ENCODE peak calls at places on chromosomes 16 and 17, in four cellular contexts. N, J, S and Z are unnamed samples.

GRCh38 chr16:27475561-27475960 is 73.6 kb downstream of the IL21R start:
- DNase-seq in N (peak), J (no peak), S (no peak), Z (no peak)

GRCh38 chr17:74117999-74118421 is 85.5 kb upstream of the RPL38 start:
- DNase-seq in N (no peak), J (no peak), S (no peak), Z (no peak)

GRCh38 chr16:15942901-15943690 is 6.3 kb upstream of the ABCC1 start:
- DNase-seq in N (no peak), J (no peak), S (no peak), Z (no peak)

GRCh38 chr17:80101946-80102706 is 745 bp downstream of the GAA start:
- DNase-seq in N (peak), J (peak), S (no peak), Z (no peak)

GRCh38 chr17:63694229-63694973 is 5.5 kb downstream of the LIMD2 start:
- DNase-seq in N (no peak), J (no peak), S (no peak), Z (no peak)

GRCh38 chr16:31149894-31150890 is at the start of gene PRSS36:
- DNase-seq in N (no peak), J (no peak), S (no peak), Z (no peak)

GRCh38 chr17:66255112-66255511 is 25.9 kb upstream of the APOH start:
- DNase-seq in N (peak), J (no peak), S (peak), Z (peak)

GRCh38 chr16:81881228-81881627 is 102.1 kb downstream of the PLCG2 start:
- DNase-seq in N (no peak), J (no peak), S (no peak), Z (no peak)

GRCh38 chr16:87924041-87924851 is 12.1 kb downstream of the CA5A start:
- DNase-seq in N (no peak), J (no peak), S (no peak), Z (peak)

GRCh38 chr17:10261098-10261497 is 62.7 kb upstream of the GAS7 start:
- DNase-seq in N (no peak), J (no peak), S (no peak), Z (no peak)

GRCh38 chr16:80167657-80168056 is 373.1 kb upstream of the DYNLRB2 start:
- DNase-seq in N (no peak), J (no peak), S (no peak), Z (peak)

GRCh38 chr17:30380106-30380420 is 1.3 kb downstream of the CPD start:
- DNase-seq in N (peak), J (no peak), S (no peak), Z (no peak)

GRCh38 chr16:73036074-73036826 is 11.7 kb downstream of the ZFHX3 start:
- DNase-seq in N (no peak), J (no peak), S (no peak), Z (peak)

GRCh38 chr16:85659805-85660511 is 28.8 kb downstream of the GINS2 start:
- DNase-seq in N (peak), J (peak), S (peak), Z (peak)

GRCh38 chr16:85420501-85421337 is 192.4 kb upstream of the GSE1 start:
- DNase-seq in N (peak), J (peak), S (peak), Z (peak)

GRCh38 chr17:31560836-31561235 is 169.4 kb downstream of the RAB11FIP4 start:
- DNase-seq in N (no peak), J (no peak), S (no peak), Z (peak)

GRCh38 chr16:50680907-50681885 is at the start of gene SNX20:
- DNase-seq in N (no peak), J (no peak), S (no peak), Z (no peak)
- H3K4me3 ChIP-seq in N (no peak), J (no peak), S (no peak), Z (no peak)

DNA sequence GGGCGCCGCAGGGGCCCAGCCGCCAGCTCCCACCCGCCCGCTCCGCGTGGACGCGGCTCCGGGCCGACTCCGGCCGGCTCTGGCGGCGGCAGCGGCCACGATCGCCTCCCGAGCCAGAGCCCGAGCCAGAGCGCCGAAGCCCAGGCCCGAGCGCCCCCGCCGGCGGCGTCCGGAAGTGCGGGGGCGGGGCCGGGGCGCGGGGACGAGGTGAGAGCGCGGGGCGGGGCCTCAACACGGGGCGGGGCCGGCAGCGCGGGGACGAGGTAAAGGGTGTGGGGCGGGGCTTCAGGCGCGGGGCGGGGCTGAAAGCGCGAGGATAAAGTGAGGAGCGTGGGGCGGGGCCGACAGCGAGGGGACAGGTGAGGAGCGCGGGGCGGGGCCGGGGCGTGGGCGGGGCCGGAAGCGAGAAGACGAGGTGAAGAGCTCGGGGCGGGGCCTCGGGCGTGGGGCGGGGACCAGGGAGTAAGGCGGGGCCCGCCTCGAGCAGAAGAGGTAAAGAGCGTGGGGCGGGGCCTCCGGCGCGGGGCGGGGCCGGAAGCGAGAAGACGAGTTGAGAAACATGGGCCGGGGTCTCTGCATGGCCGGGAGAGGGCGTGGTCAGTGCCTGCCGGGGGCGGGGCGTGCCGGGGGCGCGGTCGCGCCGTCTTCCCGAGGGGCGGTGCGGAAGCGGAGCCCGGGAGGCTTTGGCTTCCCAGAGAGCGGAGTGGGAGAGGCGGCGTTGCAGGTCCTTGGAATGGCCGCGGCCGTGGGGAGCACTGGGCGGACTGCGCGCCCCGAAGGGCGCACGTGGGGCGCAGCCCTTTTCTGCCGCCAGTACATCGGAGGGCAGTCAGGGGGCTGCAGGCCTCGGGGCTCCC is at the start of gene AXIN1:
- DNase-seq in N (peak), J (peak), S (peak), Z (peak)
- TF ChIP-seq POLR2A in N (peak), J (peak), S (peak), Z (peak)

GRCh38 chr17:19248149-19248922 is 11.2 kb downstream of the EPN2 start:
- DNase-seq in N (no peak), J (no peak), S (no peak), Z (peak)
- H3K27ac ChIP-seq in N (peak), J (peak), S (peak), Z (peak)

DNA sequence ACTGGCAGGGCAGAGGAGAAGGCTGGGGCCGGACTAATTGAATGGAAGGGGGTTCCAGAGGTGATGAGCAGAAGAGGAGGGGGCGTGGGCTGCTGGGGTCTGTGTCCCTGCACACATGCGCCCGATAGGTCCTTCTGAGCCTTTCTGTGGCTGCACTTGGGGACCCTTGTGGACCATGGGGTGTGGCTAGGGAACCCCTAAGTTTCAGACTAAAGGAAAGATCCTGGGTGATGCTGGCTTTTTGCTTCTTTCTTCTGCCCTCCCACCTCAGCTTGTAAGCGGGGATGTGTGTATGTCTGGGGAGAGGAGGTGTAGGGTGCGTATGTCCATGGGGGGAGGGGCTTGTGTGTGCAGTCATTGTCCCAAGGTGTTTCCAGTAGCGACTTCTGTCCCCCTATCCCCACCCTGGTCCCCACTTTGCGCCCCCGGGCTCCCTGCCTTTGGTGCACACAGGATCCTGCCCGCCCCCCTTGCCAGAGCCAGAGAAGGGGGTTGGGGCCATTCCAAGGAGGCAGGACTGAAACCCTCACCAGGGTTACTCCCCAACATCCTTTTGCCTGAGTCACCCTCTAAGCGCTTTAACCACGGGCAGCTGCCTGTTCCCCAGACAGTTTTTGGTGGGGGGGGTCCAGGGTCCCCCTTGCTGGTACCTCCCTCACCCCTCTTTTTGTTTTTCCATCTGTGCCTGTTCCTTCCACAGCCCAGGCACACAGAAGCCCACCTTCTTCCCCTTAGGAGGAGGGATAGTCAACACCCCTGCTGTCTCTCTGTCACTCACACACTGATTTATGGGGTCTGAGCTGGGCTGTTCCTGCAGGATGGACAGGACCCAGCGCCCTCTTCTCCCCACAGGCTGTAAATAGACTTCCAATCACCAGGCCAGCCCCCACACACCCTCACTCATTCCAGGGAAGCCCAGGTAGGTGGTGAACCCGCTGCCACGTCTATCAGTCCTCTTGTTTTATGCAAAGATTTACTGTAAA is 83.2 kb downstream of the ARHGAP23 start:
- DNase-seq in N (peak), J (no peak), S (no peak), Z (no peak)
- H3K4me3 ChIP-seq in N (no peak), J (no peak), S (no peak), Z (no peak)

GRCh38 chr17:7280519-7281073 is 922 bp upstream of the SLC2A4 start:
- DNase-seq in N (peak), J (peak), S (peak), Z (peak)

GRCh38 chr17:7282752-7283321 is 1.3 kb downstream of the SLC2A4 start:
- DNase-seq in N (no peak), J (no peak), S (no peak), Z (no peak)

GRCh38 chr17:7281953-7282751 is 634 bp downstream of the SLC2A4 start:
- DNase-seq in N (no peak), J (no peak), S (peak), Z (peak)

GRCh38 chr17:7279453-7279852 is 2.1 kb upstream of the SLC2A4 start:
- DNase-seq in N (no peak), J (no peak), S (no peak), Z (no peak)

GRCh38 chr17:7281074-7281952 is at the start of gene SLC2A4:
- DNase-seq in N (peak), J (peak), S (peak), Z (peak)
- TF ChIP-seq POLR2A in N (peak), J (no peak), S (no peak), Z (no peak)